ENCODE peak calls at places on chromosomes 11 and 22, in four cellular contexts. One of them, this sample, is unnamed.

GRCh38 chr11:127247261-127247660 is 246.7 kb upstream of the KIRREL3 start:
- DNase-seq in prostate gland: no peak
- DNase-seq in HCT116: no peak
- DNase-seq in Peyer's patch: no peak
- DNase-seq in this sample: no peak

GRCh38 chr11:37972691-37973090 is 1374.7 kb upstream of the RAG2 start:
- DNase-seq in prostate gland: no peak
- DNase-seq in HCT116: no peak
- DNase-seq in Peyer's patch: no peak
- DNase-seq in this sample: no peak

GRCh38 chr11:120172921-120173705 is 35.2 kb upstream of the TRIM29 start:
- DNase-seq in prostate gland: no peak
- DNase-seq in HCT116: no peak
- DNase-seq in Peyer's patch: peak
- DNase-seq in this sample: no peak

GRCh38 chr22:49855491-49855911 is 1.9 kb downstream of the ZBED4 start:
- DNase-seq in prostate gland: no peak
- DNase-seq in HCT116: no peak
- DNase-seq in Peyer's patch: peak
- DNase-seq in this sample: no peak

GRCh38 chr22:46588279-46589140 is 31.7 kb upstream of the GRAMD4 start:
- DNase-seq in prostate gland: no peak
- DNase-seq in HCT116: no peak
- DNase-seq in Peyer's patch: peak
- DNase-seq in this sample: no peak

GRCh38 chr22:37088108-37088605 is 21.4 kb downstream of the TMPRSS6 start:
- DNase-seq in prostate gland: no peak
- DNase-seq in HCT116: peak
- DNase-seq in Peyer's patch: no peak
- DNase-seq in this sample: no peak

GRCh38 chr11:115168229-115168671 is 336.0 kb downstream of the CADM1 start:
- DNase-seq in prostate gland: no peak
- DNase-seq in HCT116: no peak
- DNase-seq in Peyer's patch: no peak
- DNase-seq in this sample: peak

GRCh38 chr22:37175414-37176144 is 12.5 kb downstream of the C1QTNF6 start:
- DNase-seq in prostate gland: no peak
- DNase-seq in HCT116: no peak
- DNase-seq in Peyer's patch: peak
- DNase-seq in this sample: no peak

GRCh38 chr11:5297671-5298070 is 4.1 kb downstream of the OR51B4 start:
- DNase-seq in prostate gland: no peak
- DNase-seq in HCT116: no peak
- DNase-seq in Peyer's patch: no peak
- DNase-seq in this sample: no peak

GRCh38 chr11:118147502-118147901 is 5.1 kb downstream of the SCN4B start:
- DNase-seq in prostate gland: no peak
- DNase-seq in HCT116: no peak
- DNase-seq in Peyer's patch: no peak
- DNase-seq in this sample: no peak

GRCh38 chr11:48006301-48006992 is 26.1 kb downstream of the PTPRJ start:
- DNase-seq in prostate gland: no peak
- DNase-seq in HCT116: no peak
- DNase-seq in Peyer's patch: no peak
- DNase-seq in this sample: no peak

GRCh38 chr11:8870461-8871282 is 40.3 kb upstream of the AKIP1 start:
- DNase-seq in prostate gland: peak
- DNase-seq in HCT116: peak
- DNase-seq in Peyer's patch: peak
- DNase-seq in this sample: peak

GRCh38 chr22:38317237-38317994 is at the start of gene CSNK1E:
- DNase-seq in prostate gland: peak
- DNase-seq in HCT116: no peak
- DNase-seq in Peyer's patch: peak
- DNase-seq in this sample: peak

GRCh38 chr22:40193429-40194421 is 16.0 kb downstream of the TNRC6B start:
- DNase-seq in prostate gland: no peak
- DNase-seq in HCT116: no peak
- DNase-seq in Peyer's patch: no peak
- DNase-seq in this sample: no peak

GRCh38 chr11:72869845-72870244 is 55.6 kb downstream of the ATG16L2 start:
- DNase-seq in prostate gland: no peak
- DNase-seq in HCT116: no peak
- DNase-seq in Peyer's patch: no peak
- DNase-seq in this sample: peak

GRCh38 chr11:101211407-101211975 is 81.9 kb upstream of the PGR start:
- DNase-seq in prostate gland: no peak
- DNase-seq in HCT116: no peak
- DNase-seq in Peyer's patch: no peak
- DNase-seq in this sample: no peak

GRCh38 chr11:120529214-120529613 is 17.7 kb downstream of the GRIK4 start:
- DNase-seq in prostate gland: no peak
- DNase-seq in HCT116: no peak
- DNase-seq in Peyer's patch: no peak
- DNase-seq in this sample: no peak

GRCh38 chr11:118151421-118151820 is 1.2 kb downstream of the SCN4B start:
- DNase-seq in prostate gland: peak
- DNase-seq in HCT116: no peak
- DNase-seq in Peyer's patch: no peak
- DNase-seq in this sample: no peak

GRCh38 chr11:95466406-95466805 is 235.4 kb upstream of the SESN3 start:
- DNase-seq in prostate gland: no peak
- DNase-seq in HCT116: no peak
- DNase-seq in Peyer's patch: no peak
- DNase-seq in this sample: no peak

GRCh38 chr11:17563248-17563647 is 16.2 kb downstream of the OTOG start:
- DNase-seq in prostate gland: no peak
- DNase-seq in HCT116: no peak
- DNase-seq in Peyer's patch: no peak
- DNase-seq in this sample: no peak

GRCh38 chr22:38034884-38035529 is 22.2 kb upstream of the PICK1 start:
- DNase-seq in prostate gland: no peak
- DNase-seq in HCT116: no peak
- DNase-seq in Peyer's patch: no peak
- DNase-seq in this sample: no peak

GRCh38 chr11:86172894-86173293 is 71.7 kb upstream of the EED start:
- DNase-seq in prostate gland: no peak
- DNase-seq in HCT116: no peak
- DNase-seq in Peyer's patch: no peak
- DNase-seq in this sample: no peak

GRCh38 chr11:117045956-117046355 is 52.3 kb downstream of the SIK3 start:
- DNase-seq in prostate gland: no peak
- DNase-seq in HCT116: no peak
- DNase-seq in Peyer's patch: no peak
- DNase-seq in this sample: no peak

GRCh38 chr11:131867457-131868257 is 497.2 kb downstream of the NTM start:
- DNase-seq in prostate gland: peak
- DNase-seq in HCT116: no peak
- DNase-seq in Peyer's patch: peak
- DNase-seq in this sample: peak

GRCh38 chr11:7527029-7527428 is 13.2 kb downstream of the PPFIBP2 start:
- DNase-seq in prostate gland: no peak
- DNase-seq in HCT116: no peak
- DNase-seq in Peyer's patch: no peak
- DNase-seq in this sample: no peak

GRCh38 chr11:898160-898517 is 12.5 kb downstream of the CHID1 start:
- DNase-seq in prostate gland: no peak
- DNase-seq in HCT116: peak
- DNase-seq in Peyer's patch: no peak
- DNase-seq in this sample: no peak

GRCh38 chr11:88555018-88555828 is 217.7 kb upstream of the CTSC start:
- DNase-seq in prostate gland: peak
- DNase-seq in HCT116: peak
- DNase-seq in Peyer's patch: no peak
- DNase-seq in this sample: no peak

GRCh38 chr11:121625784-121626506 is 173.2 kb upstream of the SORL1-AS1 start:
- DNase-seq in prostate gland: peak
- DNase-seq in HCT116: no peak
- DNase-seq in Peyer's patch: no peak
- DNase-seq in this sample: no peak

DNA sequence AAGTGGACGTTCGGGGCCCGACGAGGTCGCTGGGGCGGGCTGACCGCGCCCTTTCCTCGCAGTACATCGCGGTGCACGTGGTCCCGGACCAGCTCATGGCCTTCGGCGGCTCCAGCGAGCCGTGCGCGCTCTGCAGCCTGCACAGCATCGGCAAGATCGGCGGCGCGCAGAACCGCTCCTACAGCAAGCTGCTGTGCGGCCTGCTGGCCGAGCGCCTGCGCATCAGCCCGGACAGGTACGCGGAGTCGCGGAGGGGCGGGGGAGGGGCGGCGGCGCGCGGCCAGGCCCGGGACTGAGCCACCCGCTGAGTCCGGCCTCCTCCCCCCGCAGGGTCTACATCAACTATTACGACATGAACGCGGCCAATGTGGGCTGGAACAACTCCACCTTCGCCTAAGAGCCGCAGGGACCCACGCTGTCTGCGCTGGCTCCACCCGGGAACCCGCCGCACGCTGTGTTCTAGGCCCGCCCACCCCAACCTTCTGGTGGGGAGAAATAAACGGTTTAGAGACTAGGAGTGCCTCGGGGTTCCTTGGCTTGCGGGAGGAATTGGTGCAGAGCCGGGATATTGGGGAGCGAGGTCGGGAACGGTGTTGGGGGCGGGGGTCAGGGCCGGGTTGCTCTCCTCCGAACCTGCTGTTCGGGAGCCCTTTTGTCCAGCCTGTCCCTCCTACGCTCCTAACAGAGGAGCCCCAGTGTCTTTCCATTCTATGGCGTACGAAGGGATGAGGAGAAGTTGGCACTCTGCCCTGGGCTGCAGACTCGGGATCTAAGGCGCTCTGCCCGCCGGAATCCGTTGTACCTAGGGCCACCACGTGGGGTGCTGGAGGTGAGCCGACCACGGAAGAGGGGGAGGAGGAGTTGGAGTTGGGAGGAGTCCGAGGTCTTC is 771 bp downstream of the MIF start:
- DNase-seq in prostate gland: peak
- DNase-seq in HCT116: peak
- DNase-seq in Peyer's patch: peak
- DNase-seq in this sample: peak
- TF ChIP-seq POLR2A in prostate gland: peak
- TF ChIP-seq POLR2A in HCT116: no peak
- TF ChIP-seq POLR2A in Peyer's patch: no peak
- TF ChIP-seq POLR2A in this sample: peak

DNA sequence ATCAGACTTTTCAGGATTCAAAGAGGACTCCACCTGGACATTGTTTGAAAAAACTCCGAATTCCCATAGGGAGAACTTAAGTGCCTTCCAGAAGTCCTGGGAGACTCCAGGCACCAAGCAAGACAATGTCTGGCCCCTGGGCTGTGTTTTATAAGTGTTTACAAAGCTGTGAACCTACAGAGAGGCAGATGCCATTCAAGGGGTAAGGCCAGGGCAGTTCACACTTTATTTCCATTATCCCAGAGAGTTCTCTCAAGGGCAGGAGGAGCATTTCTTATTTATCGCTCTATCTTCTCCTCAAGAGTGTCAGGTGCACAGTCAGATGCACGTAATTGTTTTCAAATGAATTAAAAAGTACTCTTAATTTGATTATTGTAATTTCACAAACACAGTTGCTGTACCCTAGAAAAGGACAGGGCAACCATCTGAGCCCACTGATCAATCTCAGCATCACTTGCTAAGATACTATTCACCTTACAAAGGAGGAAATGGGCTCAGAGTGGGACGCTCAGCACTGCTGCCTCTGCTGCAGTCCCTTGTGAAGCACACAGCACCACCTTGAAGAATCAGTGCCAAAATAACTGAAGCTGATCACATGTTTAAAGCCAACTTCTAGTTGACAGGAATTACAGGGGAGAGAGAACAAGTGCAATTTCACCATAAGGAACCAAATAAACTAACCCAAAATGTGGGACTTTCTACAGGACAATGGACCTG is 35.0 kb downstream of the RASSF10 start:
- DNase-seq in prostate gland: no peak
- DNase-seq in HCT116: no peak
- DNase-seq in Peyer's patch: no peak
- DNase-seq in this sample: no peak
- TF ChIP-seq POLR2A in prostate gland: no peak
- TF ChIP-seq POLR2A in HCT116: no peak
- TF ChIP-seq POLR2A in Peyer's patch: no peak
- TF ChIP-seq POLR2A in this sample: no peak

GRCh38 chr11:12164061-12165014 is 53.9 kb downstream of the MICAL2 start:
- DNase-seq in prostate gland: peak
- DNase-seq in HCT116: peak
- DNase-seq in Peyer's patch: no peak
- DNase-seq in this sample: no peak
- TF ChIP-seq POLR2A in prostate gland: peak
- TF ChIP-seq POLR2A in HCT116: no peak
- TF ChIP-seq POLR2A in Peyer's patch: no peak
- TF ChIP-seq POLR2A in this sample: no peak

GRCh38 chr11:66347425-66348276 is at the start of gene B4GAT1:
- DNase-seq in prostate gland: peak
- DNase-seq in HCT116: peak
- DNase-seq in Peyer's patch: peak
- DNase-seq in this sample: peak
- TF ChIP-seq POLR2A in prostate gland: peak
- TF ChIP-seq POLR2A in HCT116: no peak
- TF ChIP-seq POLR2A in Peyer's patch: peak
- TF ChIP-seq POLR2A in this sample: peak

DNA sequence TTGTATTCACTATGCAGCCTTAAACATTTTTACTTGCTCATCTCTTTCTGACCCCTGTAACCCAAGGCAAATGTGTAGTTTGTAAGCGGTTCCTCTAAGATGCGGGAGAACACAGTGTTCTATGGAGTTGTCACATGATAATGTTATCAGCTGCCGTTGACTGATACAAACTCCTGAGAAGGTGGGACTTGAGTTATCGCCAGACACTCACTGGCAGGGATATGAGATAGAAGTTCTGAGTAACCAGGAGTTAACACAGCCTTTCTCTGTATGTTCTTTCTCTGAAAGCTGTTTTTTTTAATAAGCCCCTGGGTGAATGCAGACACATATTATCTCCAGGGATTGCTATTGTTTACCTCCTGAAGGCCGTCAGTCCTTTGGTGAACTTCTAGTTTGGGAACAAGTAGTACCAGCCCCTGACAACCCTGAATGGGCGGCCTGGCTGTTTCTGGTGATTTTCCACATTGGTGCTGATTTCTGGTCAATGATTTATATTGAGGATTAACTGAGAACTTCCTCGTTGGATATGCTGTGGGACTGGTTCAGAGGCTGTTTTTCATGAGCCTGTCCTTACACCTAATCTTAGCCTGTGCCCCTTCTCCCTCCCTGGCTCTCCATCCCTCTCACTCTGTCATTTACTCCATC is 155.3 kb upstream of the RASSF10 start:
- DNase-seq in prostate gland: peak
- DNase-seq in HCT116: no peak
- DNase-seq in Peyer's patch: no peak
- DNase-seq in this sample: peak
- TF ChIP-seq POLR2A in prostate gland: no peak
- TF ChIP-seq POLR2A in HCT116: no peak
- TF ChIP-seq POLR2A in Peyer's patch: peak
- TF ChIP-seq POLR2A in this sample: no peak

This sample was measured in body of pancreas.